ENCODE peak calls at places on chromosomes 3 and 15, in ten cellular contexts. H is activated CD4-positive, alpha-beta T cell treated with anti-CD3 and anti-CD28 coated beads, Interleukin-2, amount 50 U/mL, for 1 hour; A is NCI-H82; N is GDM1; S is activated T-cell treated with anti-CD3 and anti-CD28 coated beads for 48 hours; M is midbrain; P is NCI-H1694 treated with DMSO at 0.1 percent for 48 hours; L is psoas muscle; F is activated naive CD8-positive, alpha-beta T cell treated with anti-CD3 and anti-CD28 coated beads for 36 hours; U is NCI-H1417. I is an unnamed sample.
A peak's percentile ranks its signal among the peaks of the same experiment; 100 is the strongest.

GRCh38 chr15:83178387-83178786 is 29.2 kb downstream of the HDGFL3 start:
- DNase-seq in F (no peak), A (peak; percentile 44), S (no peak), H (no peak), M (no peak), L (no peak), P (no peak), U (no peak), N (no peak), I (no peak)

GRCh38 chr15:38455096-38455495 is 1.2 kb downstream of the FAM98B start:
- DNase-seq in H (no peak), A (peak; percentile 5), M (no peak), P (no peak), N (no peak), L (no peak), F (no peak), U (peak; percentile 21), S (no peak), I (no peak)

GRCh38 chr3:27431116-27431515 is 53.1 kb downstream of the SLC4A7 start:
- DNase-seq in P (no peak), F (no peak), S (no peak), A (no peak), H (no peak), N (no peak), M (no peak), L (no peak), U (no peak), I (no peak)

GRCh38 chr3:33810545-33810944 is 12.1 kb downstream of the PDCD6IP start:
- DNase-seq in H (no peak), M (no peak), U (no peak), F (no peak), N (no peak), S (no peak), P (no peak), A (no peak), L (no peak), I (no peak)

GRCh38 chr15:99104788-99105515 is at the start of gene SYNM:
- DNase-seq in S (peak; percentile 49), U (peak; percentile 95), H (no peak), P (peak; percentile 36), F (peak; percentile 58), L (peak; percentile 86), M (peak; percentile 90), A (peak; percentile 91), N (peak; percentile 53), I (peak; percentile 90)

GRCh38 chr3:87410110-87410509 is 133.7 kb upstream of the POU1F1 start:
- DNase-seq in P (no peak), L (no peak), M (no peak), N (no peak), U (no peak), S (no peak), A (no peak), F (no peak), H (no peak), I (no peak)

GRCh38 chr15:49242820-49243219 is 72.8 kb downstream of the GALK2 start:
- DNase-seq in P (no peak), M (no peak), H (no peak), U (no peak), N (no peak), F (no peak), L (peak; percentile 24), S (no peak), A (no peak), I (no peak)

GRCh38 chr3:122665226-122665786 is 15.3 kb upstream of the PARP14 start:
- DNase-seq in F (no peak), M (no peak), P (peak; percentile 91), H (no peak), L (no peak), N (no peak), S (no peak), A (peak; percentile 87), U (peak; percentile 17), I (no peak)

GRCh38 chr15:64490598-64491259 is 30.4 kb downstream of the ZNF609 start:
- DNase-seq in F (no peak), S (no peak), N (no peak), A (peak; percentile 96), U (peak; percentile 11), M (no peak), L (no peak), P (no peak), H (no peak), I (no peak)

GRCh38 chr3:185308126-185308754 is 54.4 kb upstream of the EHHADH start:
- DNase-seq in A (peak; percentile 79), S (peak; percentile 42), L (no peak), N (peak; percentile 42), F (peak; percentile 21), H (peak; percentile 41), P (peak; percentile 45), U (peak; percentile 72), M (peak; percentile 31), I (peak; percentile 41)

GRCh38 chr15:75198560-75199346 is 2.9 kb upstream of the C15orf39 start:
- DNase-seq in F (peak; percentile 37), L (no peak), P (no peak), A (peak; percentile 68), U (peak; percentile 55), M (no peak), N (peak; percentile 91), H (no peak), S (no peak), I (no peak)

GRCh38 chr3:167913218-167913902 is 177.8 kb downstream of the SERPINI1 start:
- DNase-seq in M (no peak), F (no peak), U (no peak), N (no peak), A (peak; percentile 66), H (no peak), S (no peak), L (no peak), P (no peak), I (no peak)

GRCh38 chr3:87987952-87988351 is 70.9 kb downstream of the CGGBP1 start:
- DNase-seq in H (no peak), F (no peak), M (no peak), U (no peak), L (no peak), A (no peak), N (no peak), P (no peak), S (no peak), I (no peak)

GRCh38 chr15:63056843-63057242 is 14.3 kb downstream of the TPM1 start:
- DNase-seq in M (peak; percentile 6), P (peak; percentile 79), F (no peak), U (no peak), L (peak; percentile 47), A (no peak), N (no peak), H (no peak), S (no peak), I (no peak)

GRCh38 chr15:78675617-78676360 is 34.8 kb upstream of the CHRNB4 start:
- DNase-seq in S (no peak), M (no peak), P (no peak), H (no peak), F (no peak), A (no peak), L (no peak), N (no peak), U (no peak), I (no peak)

GRCh38 chr15:27573800-27574485 is 525.2 kb downstream of the OCA2 start:
- DNase-seq in M (no peak), L (no peak), F (no peak), A (peak; percentile 43), U (no peak), S (no peak), N (no peak), H (no peak), P (no peak), I (no peak)

GRCh38 chr15:66842710-66843441 is 140.8 kb downstream of the SMAD6 start:
- DNase-seq in S (no peak), L (peak; percentile 83), N (no peak), H (no peak), M (peak; percentile 11), F (no peak), U (peak; percentile 67), P (no peak), A (peak; percentile 44), I (peak; percentile 76)

GRCh38 chr3:133833880-133834620 is 28.4 kb downstream of the SRPRB start:
- DNase-seq in L (no peak), U (no peak), N (no peak), M (no peak), P (no peak), F (no peak), H (no peak), S (no peak), A (peak; percentile 27), I (peak; percentile 49)

GRCh38 chr3:187929115-187929828 is 184.0 kb upstream of the BCL6 start:
- DNase-seq in A (no peak), U (no peak), F (peak; percentile 40), N (no peak), H (no peak), S (no peak), L (no peak), P (no peak), M (no peak), I (no peak)

GRCh38 chr3:151935451-151935850 is 62.0 kb downstream of the SUCNR1 start:
- DNase-seq in M (no peak), S (no peak), N (no peak), H (no peak), F (no peak), L (no peak), U (no peak), A (no peak), P (no peak), I (no peak)

GRCh38 chr3:178001670-178002101 is 534.5 kb upstream of the KCNMB2 start:
- DNase-seq in U (no peak), N (no peak), P (no peak), F (peak; percentile 37), S (peak; percentile 8), H (no peak), L (no peak), M (no peak), A (no peak), I (peak; percentile 13)

GRCh38 chr3:47443611-47443995 is 32.1 kb downstream of the SCAP start:
- DNase-seq in L (no peak), N (no peak), M (no peak), A (peak; percentile 17), F (no peak), P (no peak), H (no peak), U (no peak), S (no peak), I (no peak)

GRCh38 chr3:110101361-110101760 is 764.0 kb upstream of the DPPA4 start:
- DNase-seq in A (no peak), F (no peak), L (no peak), P (no peak), H (no peak), N (no peak), U (no peak), S (no peak), M (no peak), I (no peak)

I was measured in lower leg skin.